ENCODE peak calls at places on chromosomes 4 and X, in eight cellular contexts. N, X, Q, V, W, J, S and Y are unnamed samples.
A peak's percentile ranks its signal among the peaks of the same experiment; 100 is the strongest.

GRCh38 chr4:172163215-172163614 is 350.0 kb downstream of the GALNTL6 start:
- DNase-seq in W (no peak), V (no peak), J (no peak), Q (no peak), S (no peak), N (no peak), X (no peak), Y (no peak)

GRCh38 chrX:34918091-34918736 is 24.4 kb upstream of the FAM47B start:
- DNase-seq in V (peak; percentile 8), W (no peak), N (no peak), J (no peak), S (no peak), X (no peak), Q (no peak), Y (no peak)

GRCh38 chr4:11397146-11397545 is 31.5 kb downstream of the HS3ST1 start:
- DNase-seq in J (no peak), X (no peak), V (no peak), N (no peak), Q (no peak), S (no peak), W (peak; percentile 19), Y (no peak)

GRCh38 chr4:121072080-121072835 is at the start of gene NDNF:
- DNase-seq in W (peak; percentile 29), X (peak; percentile 14), Q (no peak), J (no peak), N (peak; percentile 40), V (no peak), S (peak; percentile 83), Y (no peak)

GRCh38 chr4:145816091-145816490 is 122.5 kb downstream of the ZNF827 start:
- DNase-seq in N (no peak), X (no peak), S (no peak), J (no peak), Q (no peak), W (no peak), V (no peak), Y (no peak)

GRCh38 chrX:63739885-63740284 is 45.1 kb downstream of the ARHGEF9 start:
- DNase-seq in Q (no peak), V (no peak), W (no peak), J (no peak), S (no peak), X (no peak), N (no peak), Y (no peak)

GRCh38 chrX:110004210-110004609 is 1.3 kb downstream of the TMEM164 start:
- DNase-seq in X (no peak), Q (no peak), N (peak; percentile 27), S (peak; percentile 22), J (no peak), V (no peak), W (no peak), Y (no peak)

GRCh38 chr4:32488690-32489089 is 1768.5 kb downstream of the PCDH7 start:
- DNase-seq in V (no peak), S (no peak), X (no peak), J (no peak), Q (no peak), N (no peak), W (no peak), Y (no peak)

GRCh38 chrX:106684207-106684606 is 42.3 kb upstream of the RNF128 start:
- DNase-seq in N (no peak), X (no peak), W (no peak), S (no peak), J (no peak), V (no peak), Q (no peak), Y (no peak)

GRCh38 chrX:57930051-57930450 is 19.8 kb upstream of the ZXDA start:
- DNase-seq in V (no peak), X (no peak), S (no peak), Q (no peak), J (no peak), N (no peak), W (no peak), Y (no peak)

GRCh38 chr4:12949719-12950118 is 534.4 kb downstream of the RAB28 start:
- DNase-seq in N (no peak), V (no peak), J (no peak), W (no peak), Q (no peak), X (no peak), S (no peak), Y (no peak)

GRCh38 chrX:55714111-55714510 is 3.4 kb upstream of the RRAGB start:
- DNase-seq in X (no peak), W (no peak), N (no peak), V (no peak), S (no peak), Q (no peak), J (no peak), Y (peak; percentile 28)

GRCh38 chrX:16177260-16177659 is 10.0 kb downstream of the MAGEB17 start:
- DNase-seq in X (no peak), S (no peak), N (no peak), V (no peak), W (no peak), J (no peak), Q (no peak), Y (no peak)

DNA sequence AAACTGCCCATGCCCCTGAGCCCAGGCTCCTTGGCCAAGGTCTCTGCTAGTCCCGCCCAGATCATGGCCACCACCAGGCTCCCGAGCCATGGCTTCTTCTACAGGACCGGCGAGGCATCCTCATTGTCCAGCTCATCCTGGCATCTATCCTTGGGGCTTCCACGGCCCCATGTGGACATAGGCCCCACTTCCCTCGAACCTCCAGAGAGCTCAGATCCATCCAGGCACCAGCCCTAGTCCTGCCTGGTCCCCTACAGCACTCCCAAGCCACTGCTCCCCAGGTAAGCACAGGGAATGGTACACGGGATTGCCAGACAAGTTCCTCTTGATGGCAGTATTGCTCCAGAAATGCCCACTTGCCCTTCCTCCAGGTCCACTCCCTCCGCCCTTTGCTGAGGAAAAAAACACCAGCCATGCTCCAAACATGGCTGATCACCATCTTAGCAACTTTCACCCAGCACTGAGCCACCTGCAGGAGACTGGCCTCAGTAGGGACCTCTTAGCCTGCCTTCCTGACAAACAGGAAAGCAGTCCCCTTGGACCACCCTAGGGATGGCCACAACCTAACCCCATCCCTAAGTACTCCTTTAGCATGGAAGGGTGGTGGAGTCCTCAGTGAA is 272.1 kb upstream of the AGTR2 start:
- DNase-seq in V (no peak), X (no peak), S (peak; percentile 79), N (peak; percentile 62), J (no peak), W (no peak), Q (no peak), Y (peak; percentile 63)
- TF ChIP-seq POLR2A in V (no peak), X (no peak), S (no peak), N (no peak), J (no peak), W (no peak), Q (no peak), Y (no peak)

GRCh38 chr4:139873111-139873866 is 207.7 kb downstream of the MGST2 start:
- DNase-seq in X (no peak), W (no peak), Q (no peak), N (no peak), S (no peak), J (no peak), V (no peak), Y (peak; percentile 51)

GRCh38 chr4:139866270-139866962 is 200.8 kb downstream of the MGST2 start:
- DNase-seq in W (no peak), N (no peak), J (no peak), S (peak; percentile 41), V (no peak), X (no peak), Q (no peak), Y (no peak)

GRCh38 chr4:139865537-139865936 is 199.9 kb downstream of the MGST2 start:
- DNase-seq in X (no peak), Q (no peak), N (no peak), J (no peak), S (no peak), W (no peak), V (no peak), Y (no peak)

GRCh38 chr4:139872274-139872673 is 206.7 kb downstream of the MGST2 start:
- DNase-seq in S (no peak), J (no peak), V (no peak), W (peak; percentile 23), X (no peak), N (no peak), Q (no peak), Y (peak; percentile 92)

DNA sequence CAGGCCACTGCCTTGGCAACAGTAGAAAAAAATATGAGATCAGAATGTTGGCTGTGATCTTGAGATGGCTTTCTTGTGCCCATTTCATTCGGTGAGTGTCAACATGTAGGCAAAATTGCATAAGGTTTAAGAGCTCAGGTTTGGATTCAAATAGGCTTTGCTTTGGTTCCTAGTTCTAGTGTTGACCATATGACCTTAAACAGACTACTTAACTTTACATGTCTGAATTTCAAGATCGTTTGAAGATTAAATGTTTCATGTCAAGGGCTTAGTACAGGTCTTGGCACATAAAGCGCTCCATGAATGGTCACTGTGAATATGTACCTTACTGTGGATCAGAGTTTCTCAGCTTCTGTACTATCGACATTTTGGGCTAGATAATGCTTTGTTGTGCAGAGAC is 204.2 kb downstream of the MGST2 start:
- DNase-seq in V (no peak), W (no peak), S (no peak), J (no peak), X (no peak), Q (no peak), N (no peak), Y (no peak)
- TF ChIP-seq POLR2A in V (no peak), W (no peak), S (no peak), J (no peak), X (no peak), Q (no peak), N (no peak), Y (no peak)

DNA sequence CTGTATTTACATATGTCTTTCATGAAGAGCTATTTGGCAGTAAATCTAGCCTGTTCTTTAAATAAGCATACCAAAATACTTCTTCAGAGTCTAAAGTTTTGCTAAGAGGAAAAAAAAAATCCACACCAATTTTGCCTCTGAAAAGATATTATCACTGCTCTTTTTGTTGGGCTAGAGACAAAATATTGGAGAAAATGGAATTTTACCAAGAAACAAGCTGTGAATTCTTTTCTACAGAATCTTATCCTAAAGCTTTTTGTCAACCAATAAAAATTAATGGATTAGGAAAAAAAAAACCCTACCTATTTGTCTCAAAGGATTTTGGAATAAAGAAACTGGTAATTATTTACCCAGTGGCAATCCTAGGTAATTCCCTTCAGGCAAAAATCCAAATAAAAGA is 288.0 kb upstream of the NR3C2 start:
- DNase-seq in V (no peak), W (no peak), J (no peak), S (no peak), Q (no peak), N (no peak), X (no peak), Y (no peak)
- TF ChIP-seq POLR2A in V (no peak), W (no peak), J (no peak), S (no peak), Q (no peak), N (no peak), X (no peak), Y (no peak)

DNA sequence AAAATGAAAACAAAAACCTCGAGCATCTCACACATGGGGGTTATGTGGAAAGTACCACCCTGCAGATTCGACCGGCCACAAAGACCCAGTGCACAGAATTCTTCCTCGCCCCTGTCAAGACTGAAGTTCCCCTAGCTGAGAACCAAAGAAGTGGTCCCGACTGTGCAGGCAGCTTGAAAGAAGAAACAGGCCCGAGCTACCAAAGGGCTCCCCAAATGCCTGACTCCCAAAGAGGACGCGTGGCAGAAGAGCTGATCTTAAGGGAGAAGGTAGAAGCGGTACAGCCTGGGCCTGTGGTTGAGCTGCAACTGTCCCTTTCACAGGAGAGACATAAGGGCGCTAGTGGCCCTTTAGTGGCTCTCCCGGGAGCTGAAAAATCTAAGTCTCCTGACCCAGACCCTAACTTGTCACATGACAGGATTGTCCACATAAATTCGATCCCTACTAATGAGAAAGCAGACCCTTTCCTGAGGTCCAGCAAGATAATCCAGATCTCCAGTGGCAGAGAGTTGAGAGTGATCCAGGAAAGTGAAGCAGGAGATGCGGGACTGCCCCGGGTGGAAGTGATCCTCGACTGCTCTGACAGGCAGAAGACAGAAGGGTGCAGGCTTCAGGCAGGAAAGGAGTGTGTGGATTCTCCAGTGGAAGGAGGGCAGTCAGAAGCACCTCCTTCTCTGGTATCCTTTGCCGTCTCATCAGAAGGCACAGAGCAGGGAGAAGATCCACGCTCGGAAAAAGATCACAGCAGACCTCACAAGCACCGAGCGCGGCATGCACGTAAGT is 108.8 kb upstream of the MYOZ2 start:
- DNase-seq in Q (no peak), V (peak; percentile 28), J (no peak), W (no peak), N (no peak), S (peak; percentile 55), X (no peak), Y (peak; percentile 10)
- TF ChIP-seq POLR2A in Q (no peak), V (peak; percentile 12), J (no peak), W (no peak), N (no peak), S (no peak), X (no peak), Y (no peak)